ENCODE peak calls at places on chromosomes 11 and 22, in ten cellular contexts. M is endodermal cell, S is NCI-H524 treated with DMSO at 0.1 percent for 48 hours, V is astrocyte of the cerebellum, K is spleen, W is fibroblast of gingiva, C is A549, E is cardiac muscle cell, O is NCI-H1105, A is A172. R is an unnamed sample.

GRCh38 chr22:26835023-26835422 is 177.6 kb downstream of the MIAT start:
- DNase-seq in M (no peak), S (no peak), V (no peak), K (no peak), W (no peak), C (no peak), E (no peak), O (no peak), A (no peak), R (no peak)

GRCh38 chr11:74937696-74938475 is 11.0 kb downstream of the XRRA1 start:
- DNase-seq in M (no peak), S (no peak), V (no peak), K (no peak), W (no peak), C (no peak), E (peak; percentile 51), O (no peak), A (peak; percentile 18), R (peak; percentile 42)

GRCh38 chr11:103406357-103406756 is 297.1 kb downstream of the DYNC2H1 start:
- DNase-seq in M (no peak), S (no peak), V (no peak), K (no peak), W (no peak), C (no peak), E (no peak), O (no peak), A (no peak), R (no peak)

GRCh38 chr11:113370634-113371033 is 16.9 kb upstream of the ANKK1 start:
- DNase-seq in M (no peak), S (no peak), V (no peak), K (no peak), W (no peak), C (no peak), E (no peak), O (no peak), A (no peak), R (no peak)

GRCh38 chr11:66011239-66011784 is 496 bp upstream of the CST6 start:
- DNase-seq in M (peak; percentile 88), S (no peak), V (no peak), K (no peak), W (no peak), C (no peak), E (peak; percentile 33), O (no peak), A (peak; percentile 75), R (no peak)

GRCh38 chr22:19126309-19126666 is 4.1 kb upstream of the DGCR2 start:
- DNase-seq in M (no peak), S (no peak), V (no peak), K (no peak), W (no peak), C (no peak), E (no peak), O (no peak), A (no peak), R (no peak)

GRCh38 chr22:19287076-19287724 is 4.3 kb downstream of the CLTCL1 start:
- DNase-seq in M (no peak), S (peak; percentile 97), V (no peak), K (no peak), W (no peak), C (no peak), E (peak; percentile 21), O (peak; percentile 73), A (peak; percentile 62), R (no peak)

GRCh38 chr11:134270250-134270714 is 5.9 kb upstream of the GLB1L3 start:
- DNase-seq in M (peak; percentile 55), S (no peak), V (no peak), K (no peak), W (no peak), C (peak; percentile 31), E (no peak), O (peak; percentile 33), A (peak; percentile 22), R (no peak)

GRCh38 chr11:83816572-83817187 is 530.5 kb upstream of the CCDC90B start:
- DNase-seq in M (no peak), S (no peak), V (peak; percentile 13), K (no peak), W (no peak), C (peak; percentile 10), E (peak; percentile 41), O (peak; percentile 24), A (peak; percentile 22), R (no peak)

GRCh38 chr11:121451982-121452608 is at the start of gene SORL1:
- DNase-seq in M (peak; percentile 95), S (no peak), V (no peak), K (peak; percentile 95), W (peak; percentile 32), C (peak; percentile 55), E (peak; percentile 38), O (peak; percentile 70), A (peak; percentile 13), R (peak; percentile 88)

GRCh38 chr11:9498457-9499078 is 37.8 kb downstream of the ZNF143 start:
- DNase-seq in M (no peak), S (no peak), V (no peak), K (no peak), W (no peak), C (no peak), E (no peak), O (no peak), A (no peak), R (no peak)

GRCh38 chr11:35042265-35042664 is 96.7 kb upstream of the CD44 start:
- DNase-seq in M (no peak), S (no peak), V (no peak), K (no peak), W (no peak), C (no peak), E (no peak), O (no peak), A (no peak), R (no peak)